ENCODE peak calls at places on chromosomes 4 and X, in four cellular contexts. Z is aorta; K is RWPE1; L is stimulated activated naive CD4-positive, alpha-beta T cell treated with Interleukin-2 at 50 U/mL for 16 hours. B is an unnamed sample.

GRCh38 chrX:139831689-139832456 is 101.0 kb downstream of the ATP11C start:
- DNase-seq in Z (no peak), L (no peak), K (peak), B (no peak)

GRCh38 chr4:47926667-47927258 is 12.4 kb upstream of the NFXL1 start:
- DNase-seq in L (peak), Z (no peak), K (peak), B (peak)

GRCh38 chr4:186189656-186190055 is 1.7 kb upstream of the CYP4V2 start:
- DNase-seq in K (no peak), L (no peak), Z (no peak), B (no peak)

GRCh38 chr4:168647976-168648375 is 151.1 kb downstream of the PALLD start:
- DNase-seq in Z (no peak), L (no peak), K (no peak), B (no peak)

GRCh38 chr4:30721353-30722091 is 1.4 kb downstream of the PCDH7 start:
- DNase-seq in L (no peak), Z (peak), K (peak), B (no peak)

GRCh38 chr4:159279084-159279483 is 176.2 kb downstream of the RAPGEF2 start:
- DNase-seq in K (no peak), L (no peak), Z (no peak), B (no peak)

GRCh38 chr4:167642250-167642649 is 408.0 kb upstream of the SPOCK3 start:
- DNase-seq in K (no peak), L (no peak), Z (no peak), B (no peak)

GRCh38 chr4:31071807-31072486 is 351.8 kb downstream of the PCDH7 start:
- DNase-seq in Z (no peak), L (no peak), K (no peak), B (no peak)

GRCh38 chr4:80192937-80193336 is 4.4 kb upstream of the PRDM8 start:
- DNase-seq in Z (no peak), K (no peak), L (no peak), B (no peak)

GRCh38 chr4:82230310-82230709 is 143.5 kb downstream of the HNRNPD start:
- DNase-seq in K (peak), L (no peak), Z (no peak), B (no peak)

GRCh38 chr4:121724671-121725070 is 27.9 kb upstream of the ANXA5 start:
- DNase-seq in L (no peak), K (no peak), Z (no peak), B (no peak)

GRCh38 chrX:110210417-110211139 is 107.3 kb downstream of the AMMECR1 start:
- DNase-seq in Z (no peak), L (no peak), K (peak), B (no peak)

GRCh38 chr4:146232131-146232722 is 17.9 kb downstream of the REELD1 start:
- DNase-seq in Z (no peak), K (peak), L (no peak), B (no peak)

GRCh38 chr4:8131210-8131609 is 27.4 kb downstream of the ABLIM2 start:
- DNase-seq in L (no peak), K (no peak), Z (no peak), B (no peak)

GRCh38 chrX:25288676-25289075 is 272.9 kb upstream of the ARX start:
- DNase-seq in Z (no peak), K (no peak), L (no peak), B (no peak)

GRCh38 chr4:106583567-106583966 is 215.0 kb upstream of the GIMD1 start:
- DNase-seq in K (peak), L (no peak), Z (no peak), B (no peak)

GRCh38 chr4:145083891-145084640 is 13.9 kb downstream of the ANAPC10 start:
- DNase-seq in K (no peak), Z (no peak), L (no peak), B (no peak)